ENCODE peak calls at places on chromosomes 7 and 10, in five cellular contexts. One of them, this sample, is unnamed.

GRCh38 chr7:111855842-111856227 is 293.5 kb upstream of the IMMP2L start:
- DNase-seq in lung: no peak
- DNase-seq in breast epithelium: no peak
- DNase-seq in BJ: no peak
- DNase-seq in hepatocyte: peak
- DNase-seq in this sample: peak

GRCh38 chr7:46512901-46513431 is 591.9 kb upstream of the IGFBP3 start:
- DNase-seq in BJ: no peak
- DNase-seq in lung: peak
- DNase-seq in hepatocyte: peak
- DNase-seq in breast epithelium: no peak
- DNase-seq in this sample: peak

GRCh38 chr7:34062826-34063225 is 157.5 kb downstream of the BMPER start:
- DNase-seq in breast epithelium: no peak
- DNase-seq in BJ: no peak
- DNase-seq in hepatocyte: no peak
- DNase-seq in lung: no peak
- DNase-seq in this sample: no peak

GRCh38 chr7:38675500-38676106 is 44.4 kb upstream of the AMPH start:
- DNase-seq in lung: no peak
- DNase-seq in hepatocyte: no peak
- DNase-seq in BJ: no peak
- DNase-seq in breast epithelium: no peak
- DNase-seq in this sample: peak

GRCh38 chr10:21372651-21373410 is 152.7 kb downstream of the SKIDA1 start:
- DNase-seq in hepatocyte: peak
- DNase-seq in BJ: peak
- DNase-seq in breast epithelium: no peak
- DNase-seq in lung: peak
- DNase-seq in this sample: peak

GRCh38 chr10:111648046-111648445 is 535.5 kb downstream of the GPAM start:
- DNase-seq in BJ: peak
- DNase-seq in breast epithelium: no peak
- DNase-seq in hepatocyte: no peak
- DNase-seq in lung: no peak
- DNase-seq in this sample: no peak

GRCh38 chr7:139798892-139799291 is 21.1 kb upstream of the HIPK2 start:
- DNase-seq in BJ: no peak
- DNase-seq in hepatocyte: no peak
- DNase-seq in breast epithelium: no peak
- DNase-seq in lung: no peak
- DNase-seq in this sample: no peak

GRCh38 chr10:51747211-51747610 is 47.8 kb upstream of the CSTF2T start:
- DNase-seq in lung: no peak
- DNase-seq in breast epithelium: no peak
- DNase-seq in hepatocyte: no peak
- DNase-seq in BJ: no peak
- DNase-seq in this sample: no peak

GRCh38 chr7:118684796-118685195 is 460.3 kb downstream of the ANKRD7 start:
- DNase-seq in breast epithelium: no peak
- DNase-seq in hepatocyte: no peak
- DNase-seq in BJ: no peak
- DNase-seq in lung: no peak
- DNase-seq in this sample: no peak

GRCh38 chr10:77084431-77085144 is 553.0 kb downstream of the KCNMA1 start:
- DNase-seq in breast epithelium: no peak
- DNase-seq in hepatocyte: no peak
- DNase-seq in lung: no peak
- DNase-seq in BJ: no peak
- DNase-seq in this sample: no peak

GRCh38 chr10:65566906-65567305 is 1358.9 kb upstream of the LRRTM3 start:
- DNase-seq in hepatocyte: no peak
- DNase-seq in BJ: no peak
- DNase-seq in lung: no peak
- DNase-seq in breast epithelium: no peak
- DNase-seq in this sample: no peak

GRCh38 chr10:1527951-1528350 is 209.4 kb downstream of the ADARB2 start:
- DNase-seq in BJ: no peak
- DNase-seq in breast epithelium: peak
- DNase-seq in lung: no peak
- DNase-seq in hepatocyte: no peak
- DNase-seq in this sample: no peak

GRCh38 chr10:68303849-68304412 is 27.9 kb upstream of the HNRNPH3 start:
- DNase-seq in BJ: no peak
- DNase-seq in breast epithelium: no peak
- DNase-seq in lung: no peak
- DNase-seq in hepatocyte: no peak
- DNase-seq in this sample: no peak

GRCh38 chr10:102113956-102114857 is 6.0 kb downstream of the LDB1 start:
- DNase-seq in BJ: no peak
- DNase-seq in lung: no peak
- DNase-seq in hepatocyte: peak
- DNase-seq in breast epithelium: no peak
- DNase-seq in this sample: peak

GRCh38 chr7:6614941-6615737 is at the start of gene ZNF853:
- DNase-seq in BJ: no peak
- DNase-seq in breast epithelium: no peak
- DNase-seq in lung: no peak
- DNase-seq in hepatocyte: peak
- DNase-seq in this sample: peak

GRCh38 chr7:68246189-68246633 is 1249.6 kb downstream of the TYW1 start:
- DNase-seq in hepatocyte: peak
- DNase-seq in breast epithelium: no peak
- DNase-seq in lung: no peak
- DNase-seq in BJ: no peak
- DNase-seq in this sample: peak

GRCh38 chr10:125001313-125002043 is 59.6 kb downstream of the ZRANB1 start:
- DNase-seq in BJ: no peak
- DNase-seq in hepatocyte: no peak
- DNase-seq in breast epithelium: no peak
- DNase-seq in lung: no peak
- DNase-seq in this sample: no peak

GRCh38 chr7:131188367-131189339 is 139.0 kb upstream of the MKLN1 start:
- DNase-seq in breast epithelium: no peak
- DNase-seq in BJ: peak
- DNase-seq in lung: no peak
- DNase-seq in hepatocyte: peak
- DNase-seq in this sample: no peak

GRCh38 chr7:30977222-30977621 is 13.5 kb downstream of the GHRHR start:
- DNase-seq in BJ: no peak
- DNase-seq in lung: no peak
- DNase-seq in breast epithelium: no peak
- DNase-seq in hepatocyte: no peak
- DNase-seq in this sample: no peak

GRCh38 chr7:115327326-115327725 is 405.4 kb downstream of the MDFIC start:
- DNase-seq in lung: no peak
- DNase-seq in breast epithelium: no peak
- DNase-seq in BJ: no peak
- DNase-seq in hepatocyte: no peak
- DNase-seq in this sample: no peak

GRCh38 chr7:2518737-2519118 is 846 bp upstream of the LFNG start:
- DNase-seq in BJ: no peak
- DNase-seq in breast epithelium: no peak
- DNase-seq in hepatocyte: no peak
- DNase-seq in lung: no peak
- DNase-seq in this sample: no peak
- H3K4me3 ChIP-seq in BJ: peak
- H3K4me3 ChIP-seq in breast epithelium: peak
- H3K4me3 ChIP-seq in hepatocyte: peak
- H3K4me3 ChIP-seq in lung: no peak
- H3K4me3 ChIP-seq in this sample: peak

DNA sequence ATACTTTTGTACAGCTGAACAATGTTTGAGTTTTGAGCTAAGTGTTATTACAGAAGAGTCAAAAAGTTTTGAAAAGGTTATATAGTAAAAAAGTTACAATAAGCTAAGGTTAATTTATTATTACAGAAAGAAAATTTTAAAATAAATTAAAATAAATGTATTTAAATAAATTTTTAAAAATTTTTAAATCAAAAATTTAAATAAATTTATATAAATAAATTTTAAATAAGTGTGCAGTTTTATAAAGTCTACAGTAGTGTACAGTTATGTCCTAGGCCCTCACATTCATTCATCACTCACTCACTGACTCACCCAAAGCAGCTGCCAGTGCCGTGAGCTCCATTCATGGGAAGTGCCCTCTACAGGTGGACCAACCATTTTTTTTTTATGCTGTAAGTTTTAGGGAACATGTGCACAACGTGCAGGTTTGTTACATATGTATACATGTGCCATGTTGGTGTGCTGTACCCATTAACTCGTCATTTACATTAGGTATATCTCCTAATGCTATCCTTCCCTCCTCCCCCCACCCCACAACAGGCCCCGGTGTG is 462.9 kb upstream of the ZMIZ1 start:
- DNase-seq in lung: no peak
- DNase-seq in breast epithelium: no peak
- DNase-seq in BJ: no peak
- DNase-seq in hepatocyte: no peak
- DNase-seq in this sample: no peak
- TF ChIP-seq CTCF in lung: no peak
- TF ChIP-seq CTCF in breast epithelium: no peak
- TF ChIP-seq CTCF in BJ: peak
- TF ChIP-seq CTCF in hepatocyte: no peak
- TF ChIP-seq CTCF in this sample: no peak

GRCh38 chr10:69337312-69338132 is 59.2 kb downstream of the HK1 start:
- DNase-seq in lung: peak
- DNase-seq in BJ: peak
- DNase-seq in breast epithelium: no peak
- DNase-seq in hepatocyte: peak
- DNase-seq in this sample: no peak

GRCh38 chr10:69335613-69336012 is 57.3 kb downstream of the HK1 start:
- DNase-seq in BJ: no peak
- DNase-seq in hepatocyte: no peak
- DNase-seq in lung: no peak
- DNase-seq in breast epithelium: no peak
- DNase-seq in this sample: no peak

GRCh38 chr10:69338133-69338456 is 59.8 kb downstream of the HK1 start:
- DNase-seq in breast epithelium: no peak
- DNase-seq in BJ: no peak
- DNase-seq in lung: no peak
- DNase-seq in hepatocyte: no peak
- DNase-seq in this sample: no peak

GRCh38 chr10:69335063-69335587 is 56.8 kb downstream of the HK1 start:
- DNase-seq in BJ: no peak
- DNase-seq in hepatocyte: no peak
- DNase-seq in lung: peak
- DNase-seq in breast epithelium: no peak
- DNase-seq in this sample: peak

DNA sequence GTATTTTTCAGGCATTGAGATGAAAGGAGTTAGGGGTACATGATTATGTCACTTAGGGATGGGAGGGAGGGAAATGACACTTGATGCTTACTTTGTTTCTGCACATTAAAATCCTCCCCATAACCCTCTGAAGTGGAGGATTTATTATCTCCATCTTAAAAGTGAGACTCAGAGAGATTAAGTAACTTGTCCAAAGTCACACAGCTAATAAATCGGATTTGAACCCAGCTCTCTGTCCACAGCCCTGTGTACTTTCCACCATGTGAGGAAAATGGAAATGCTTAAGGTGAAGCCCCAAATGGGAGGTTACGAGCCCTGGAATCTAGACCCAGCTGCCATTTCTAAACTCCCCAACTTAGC is 58.6 kb downstream of the HK1 start:
- DNase-seq in breast epithelium: no peak
- DNase-seq in hepatocyte: no peak
- DNase-seq in lung: no peak
- DNase-seq in BJ: no peak
- DNase-seq in this sample: no peak
- H3K4me3 ChIP-seq in breast epithelium: no peak
- H3K4me3 ChIP-seq in hepatocyte: no peak
- H3K4me3 ChIP-seq in lung: no peak
- H3K4me3 ChIP-seq in BJ: no peak
- H3K4me3 ChIP-seq in this sample: no peak

GRCh38 chr10:43114743-43115611 is 23.3 kb upstream of the CSGALNACT2 start:
- DNase-seq in breast epithelium: no peak
- DNase-seq in BJ: no peak
- DNase-seq in lung: no peak
- DNase-seq in hepatocyte: no peak
- DNase-seq in this sample: peak
- TF ChIP-seq CTCF in breast epithelium: no peak
- TF ChIP-seq CTCF in BJ: no peak
- TF ChIP-seq CTCF in lung: no peak
- TF ChIP-seq CTCF in hepatocyte: no peak
- TF ChIP-seq CTCF in this sample: no peak

GRCh38 chr7:100472121-100472851 is 6.7 kb downstream of the TSC22D4 start:
- DNase-seq in BJ: no peak
- DNase-seq in hepatocyte: no peak
- DNase-seq in lung: no peak
- DNase-seq in breast epithelium: no peak
- DNase-seq in this sample: no peak
- H3K4me3 ChIP-seq in BJ: no peak
- H3K4me3 ChIP-seq in hepatocyte: no peak
- H3K4me3 ChIP-seq in lung: no peak
- H3K4me3 ChIP-seq in breast epithelium: peak
- H3K4me3 ChIP-seq in this sample: no peak

GRCh38 chr10:132962623-132963429 is 20.5 kb upstream of the CFAP46 start:
- DNase-seq in BJ: no peak
- DNase-seq in lung: no peak
- DNase-seq in breast epithelium: no peak
- DNase-seq in hepatocyte: no peak
- DNase-seq in this sample: no peak

GRCh38 chr10:132961420-132961803 is 19.0 kb upstream of the CFAP46 start:
- DNase-seq in lung: no peak
- DNase-seq in BJ: no peak
- DNase-seq in breast epithelium: peak
- DNase-seq in hepatocyte: no peak
- DNase-seq in this sample: no peak

GRCh38 chr10:132960651-132961419 is 18.5 kb upstream of the CFAP46 start:
- DNase-seq in BJ: no peak
- DNase-seq in hepatocyte: no peak
- DNase-seq in breast epithelium: peak
- DNase-seq in lung: no peak
- DNase-seq in this sample: no peak

GRCh38 chr10:132963430-132963960 is 21.1 kb upstream of the CFAP46 start:
- DNase-seq in hepatocyte: no peak
- DNase-seq in breast epithelium: no peak
- DNase-seq in lung: no peak
- DNase-seq in BJ: no peak
- DNase-seq in this sample: no peak

GRCh38 chr10:132961864-132962622 is 19.7 kb upstream of the CFAP46 start:
- DNase-seq in BJ: peak
- DNase-seq in breast epithelium: peak
- DNase-seq in hepatocyte: peak
- DNase-seq in lung: peak
- DNase-seq in this sample: peak
- TF ChIP-seq CTCF in BJ: no peak
- TF ChIP-seq CTCF in breast epithelium: no peak
- TF ChIP-seq CTCF in hepatocyte: no peak
- TF ChIP-seq CTCF in lung: no peak
- TF ChIP-seq CTCF in this sample: peak

This sample was measured in cardiac muscle cell.